ENCODE peak calls at places on chromosomes 16 and 17, in six cellular contexts. G is cardiac muscle cell; X is left lung; Q is lower lobe of right lung; H is tibial artery; O is CD8-positive, alpha-beta T cell. J is an unnamed sample.

GRCh38 chr17:30291571-30292489 is at the start of gene BLMH:
- DNase-seq in G (peak; percentile 91), X (peak; percentile 93), Q (peak; percentile 84), H (peak; percentile 89), O (peak; percentile 83), J (peak; percentile 77)

GRCh38 chr17:56842577-56842976 is 8.6 kb downstream of the DGKE start:
- DNase-seq in G (no peak), X (no peak), Q (no peak), H (no peak), O (no peak), J (no peak)

GRCh38 chr17:37092041-37092440 is 143.3 kb downstream of the AATF start:
- DNase-seq in G (no peak), X (no peak), Q (no peak), H (no peak), O (no peak), J (no peak)

GRCh38 chr16:129075-129474 is 9.4 kb downstream of the NPRL3 start:
- DNase-seq in G (no peak), X (no peak), Q (no peak), H (no peak), O (no peak), J (no peak)

GRCh38 chr16:67636713-67637112 is 8.2 kb upstream of the CARMIL2 start:
- DNase-seq in G (no peak), X (no peak), Q (no peak), H (no peak), O (no peak), J (no peak)

GRCh38 chr17:62824290-62825135 is 16.4 kb upstream of the MARCHF10 start:
- DNase-seq in G (peak; percentile 86), X (no peak), Q (no peak), H (no peak), O (no peak), J (no peak)

GRCh38 chr17:59331929-59332889 is 754 bp downstream of the YPEL2 start:
- DNase-seq in G (peak; percentile 51), X (peak; percentile 92), Q (peak; percentile 73), H (peak; percentile 78), O (no peak), J (peak; percentile 60)

GRCh38 chr17:21365016-21365415 is 11.1 kb upstream of the KCNJ12 start:
- DNase-seq in G (no peak), X (peak; percentile 38), Q (no peak), H (no peak), O (no peak), J (no peak)

DNA sequence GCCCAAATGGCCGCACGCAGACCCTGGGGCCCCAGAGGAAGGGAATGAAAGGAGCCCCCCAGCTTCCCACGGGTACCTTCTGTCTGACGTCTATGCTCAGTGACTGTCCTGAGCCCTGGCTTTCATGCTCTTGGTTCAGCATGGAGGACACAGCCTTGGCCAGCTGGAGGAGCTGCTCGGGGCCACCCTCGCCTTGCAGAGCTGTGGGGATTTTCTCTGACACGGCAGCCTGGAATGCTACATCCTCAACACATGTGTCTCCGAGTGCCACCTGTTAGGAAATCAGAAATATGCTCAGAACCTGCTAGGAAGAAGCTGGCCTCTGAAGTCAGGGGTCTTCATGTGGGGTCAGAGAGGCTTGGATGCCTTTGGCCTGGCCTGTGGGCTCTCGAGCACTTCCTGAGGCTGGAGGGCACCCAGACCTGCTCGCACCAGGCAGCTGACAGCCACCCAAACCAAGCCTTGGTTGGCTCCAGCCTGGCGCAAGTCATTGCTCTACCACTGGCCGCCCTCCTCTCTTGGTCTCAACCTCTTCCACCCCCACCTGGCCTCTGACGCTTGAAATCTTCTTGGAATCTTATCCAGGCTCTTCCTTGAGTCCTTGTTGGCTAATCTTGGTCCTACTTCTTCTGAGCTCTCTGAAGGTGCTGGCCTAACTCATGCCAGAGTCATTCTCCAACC is 63.7 kb upstream of the BCO1 start:
- DNase-seq in G (no peak), X (no peak), Q (no peak), H (no peak), O (no peak), J (no peak)
- TF ChIP-seq CTCF in G (no peak), X (no peak), Q (no peak), H (no peak), O (no peak), J (no peak)

GRCh38 chr16:75535901-75536300 is at the start of gene CHST5:
- DNase-seq in G (no peak), X (no peak), Q (no peak), H (peak; percentile 48), O (no peak), J (no peak)
- TF ChIP-seq CTCF in G (no peak), X (no peak), Q (no peak), H (no peak), O (no peak), J (no peak)

GRCh38 chr16:6081320-6081976 is 983.9 kb upstream of the EEF2KMT start:
- DNase-seq in G (no peak), X (no peak), Q (no peak), H (no peak), O (no peak), J (peak; percentile 69)
- TF ChIP-seq CTCF in G (peak; percentile 9), X (peak; percentile 52), Q (peak; percentile 62), H (no peak), O (no peak), J (peak; percentile 77)

DNA sequence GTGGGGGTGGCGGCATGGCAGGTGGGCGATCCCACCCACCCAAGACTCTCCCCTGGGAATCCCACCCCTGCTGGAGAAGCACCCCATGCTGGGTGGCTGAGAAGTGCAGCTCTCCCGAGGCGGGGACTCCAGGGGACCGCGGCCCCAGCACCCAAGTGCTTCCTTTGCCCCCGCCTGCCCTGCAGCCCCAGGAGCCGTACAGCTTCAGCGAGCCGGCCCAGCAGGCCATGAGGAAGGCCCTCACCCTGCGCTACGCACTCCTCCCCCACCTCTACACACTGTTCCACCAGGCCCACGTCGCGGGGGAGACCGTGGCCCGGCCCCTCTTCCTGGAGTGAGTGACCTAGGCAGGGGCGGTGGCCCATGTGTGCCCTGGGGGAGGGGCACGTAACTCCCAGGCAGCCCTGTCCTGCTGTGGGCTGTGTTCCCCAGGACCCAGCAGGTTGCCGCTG is 11.7 kb downstream of the GAA start:
- DNase-seq in G (no peak), X (no peak), Q (no peak), H (peak; percentile 56), O (no peak), J (no peak)
- TF ChIP-seq CTCF in G (no peak), X (no peak), Q (no peak), H (no peak), O (no peak), J (no peak)

GRCh38 chr16:48420437-48420836 is 35.2 kb upstream of the SIAH1 start:
- DNase-seq in G (no peak), X (no peak), Q (no peak), H (no peak), O (no peak), J (no peak)
- TF ChIP-seq CTCF in G (no peak), X (no peak), Q (no peak), H (no peak), O (no peak), J (no peak)

GRCh38 chr16:65180986-65181710 is 59.3 kb upstream of the CDH11 start:
- DNase-seq in G (peak; percentile 14), X (no peak), Q (no peak), H (no peak), O (no peak), J (no peak)
- TF ChIP-seq CTCF in G (no peak), X (no peak), Q (no peak), H (no peak), O (no peak), J (no peak)

DNA sequence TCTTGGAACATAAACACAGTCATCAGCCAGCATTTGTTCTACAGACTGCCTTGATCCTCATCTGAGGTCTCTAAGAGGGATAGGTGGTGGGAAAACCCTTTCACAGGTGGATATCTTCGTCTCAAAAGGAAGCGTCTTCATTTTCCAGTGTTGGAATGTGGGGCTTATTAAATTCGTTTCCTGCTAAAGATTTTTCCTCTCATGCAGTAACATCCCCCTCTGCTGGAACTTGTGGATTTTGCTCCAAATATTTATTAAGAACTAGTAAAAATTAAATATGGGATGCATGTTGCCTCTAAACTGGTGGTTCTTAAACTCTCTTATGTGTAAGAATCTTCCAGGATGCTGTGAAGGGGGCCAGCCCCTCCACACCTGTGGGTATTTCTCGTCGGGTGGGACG is 20.1 kb upstream of the MLYCD start:
- DNase-seq in G (peak; percentile 73), X (no peak), Q (no peak), H (no peak), O (no peak), J (no peak)
- TF ChIP-seq CTCF in G (peak; percentile 57), X (no peak), Q (peak; percentile 39), H (peak; percentile 57), O (no peak), J (peak; percentile 30)

GRCh38 chr16:71216714-71217113 is 13.8 kb downstream of the HYDIN start:
- DNase-seq in G (no peak), X (no peak), Q (no peak), H (no peak), O (no peak), J (no peak)

GRCh38 chr16:71214771-71215381 is 15.6 kb downstream of the HYDIN start:
- DNase-seq in G (peak; percentile 6), X (no peak), Q (no peak), H (no peak), O (no peak), J (no peak)
- TF ChIP-seq CTCF in G (peak; percentile 9), X (no peak), Q (peak; percentile 26), H (no peak), O (no peak), J (no peak)